ENCODE peak calls at places on chromosomes 4 and X, in seven cellular contexts. G is NB4, P is endothelial cell of umbilical vein, H is K562, E is HCT116, X is GM12878, D is A549. S is an unnamed sample.

GRCh38 chrX:119486745-119487144 is 18.5 kb downstream of the SLC25A5 start:
- DNase-seq in G (no peak), P (no peak), H (no peak), E (no peak), X (no peak), D (no peak), S (no peak)

GRCh38 chr4:101597204-101597603 is 193.3 kb upstream of the BANK1 start:
- DNase-seq in G (peak; percentile 50), P (no peak), H (no peak), E (no peak), X (peak; percentile 5), D (no peak), S (no peak)

GRCh38 chr4:180615746-180616145 is 1627.5 kb upstream of the TENM3 start:
- DNase-seq in G (peak; percentile 2), P (no peak), H (no peak), E (peak; percentile 6), X (no peak), D (no peak), S (no peak)

GRCh38 chr4:8515316-8516060 is 64.7 kb upstream of the GPR78 start:
- DNase-seq in G (no peak), P (no peak), H (no peak), E (no peak), X (no peak), D (no peak), S (no peak)

GRCh38 chrX:13868481-13869040 is 51.7 kb upstream of the GPM6B start:
- DNase-seq in G (no peak), P (no peak), H (no peak), E (no peak), X (no peak), D (no peak), S (no peak)

GRCh38 chrX:149374751-149375150 is 130.4 kb downstream of the IDS start:
- DNase-seq in G (no peak), P (no peak), H (no peak), E (no peak), X (no peak), D (no peak), S (no peak)

GRCh38 chrX:67636532-67636931 is 92.7 kb downstream of the AR start:
- DNase-seq in G (no peak), P (no peak), H (no peak), E (no peak), X (no peak), D (no peak), S (no peak)

GRCh38 chr4:157706134-157706533 is 466.7 kb downstream of the GASK1B start:
- DNase-seq in G (no peak), P (no peak), H (no peak), E (no peak), X (no peak), D (no peak), S (no peak)

GRCh38 chrX:69948398-69948797 is 101.3 kb downstream of the AWAT2 start:
- DNase-seq in G (no peak), P (no peak), H (no peak), E (no peak), X (no peak), D (no peak), S (no peak)

GRCh38 chr4:75708218-75708691 is 16.1 kb upstream of the USO1 start:
- DNase-seq in G (peak; percentile 42), P (no peak), H (no peak), E (no peak), X (no peak), D (peak; percentile 50), S (peak; percentile 23)

DNA sequence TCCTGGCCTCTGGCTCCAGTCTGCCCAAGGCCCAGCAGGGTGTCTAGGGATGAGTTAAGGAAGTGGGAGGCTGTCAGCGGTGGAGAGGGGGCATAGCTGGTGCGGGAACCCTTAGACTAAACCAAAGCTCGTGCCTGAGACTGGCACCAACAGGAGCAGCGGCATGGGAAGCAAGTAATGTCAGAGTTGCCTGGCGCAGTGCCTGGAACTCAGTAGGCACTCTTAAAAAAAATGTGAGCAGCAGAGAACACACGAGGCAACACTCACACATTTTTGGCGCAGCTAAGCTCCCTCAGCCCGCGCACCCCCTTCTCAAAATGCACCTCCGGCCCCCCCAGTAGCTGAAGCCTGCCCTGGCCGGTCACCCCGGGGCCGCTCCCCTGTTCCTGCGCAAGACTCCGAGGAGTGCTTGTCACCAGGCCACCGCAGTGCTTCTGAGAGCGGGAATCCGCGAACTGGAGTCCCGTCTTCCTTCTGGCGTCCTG is 583 bp downstream of the GABRE start:
- DNase-seq in G (no peak), P (peak; percentile 54), H (no peak), E (no peak), X (no peak), D (no peak), S (peak; percentile 15)
- TF ChIP-seq MAX in G (no peak), P (no peak), H (no peak), E (no peak), X (no peak), D (no peak), S (no peak)

GRCh38 chrX:12867746-12868145 is 874 bp downstream of the TLR7 start:
- DNase-seq in G (no peak), P (no peak), H (no peak), E (no peak), X (no peak), D (no peak), S (no peak)
- TF ChIP-seq MAX in G (no peak), P (no peak), H (no peak), E (no peak), X (no peak), D (no peak), S (no peak)

GRCh38 chr4:66572949-66573348 is 902.7 kb upstream of the EPHA5 start:
- DNase-seq in G (no peak), P (no peak), H (no peak), E (no peak), X (no peak), D (peak; percentile 72), S (no peak)

GRCh38 chr4:66574145-66574978 is 904.1 kb upstream of the EPHA5 start:
- DNase-seq in G (no peak), P (no peak), H (no peak), E (no peak), X (no peak), D (peak; percentile 70), S (peak; percentile 19)

GRCh38 chr4:66575024-66575696 is 904.9 kb upstream of the EPHA5 start:
- DNase-seq in G (no peak), P (no peak), H (no peak), E (no peak), X (no peak), D (peak; percentile 95), S (no peak)

DNA sequence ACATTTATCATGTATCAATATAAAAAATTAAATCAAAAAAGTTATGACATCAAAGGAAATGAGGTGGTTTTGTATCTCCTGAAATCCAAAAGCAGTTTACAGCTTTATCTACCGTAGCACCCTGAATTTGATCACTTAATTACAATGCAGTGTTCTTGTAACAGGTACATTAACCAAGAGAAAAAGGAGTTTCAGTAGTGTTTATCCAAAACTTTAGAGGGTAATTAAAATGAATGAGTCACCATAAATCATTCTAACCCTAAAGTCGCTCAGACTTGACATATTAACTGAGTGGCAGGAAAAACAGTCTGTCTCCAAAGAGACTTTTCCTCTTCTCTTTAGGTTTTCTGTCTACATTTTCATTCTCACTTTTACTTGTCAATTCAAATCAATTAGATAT is 907.6 kb upstream of the EPHA5 start:
- DNase-seq in G (no peak), P (no peak), H (no peak), E (no peak), X (no peak), D (no peak), S (no peak)
- TF ChIP-seq MAX in G (no peak), P (no peak), H (no peak), E (no peak), X (no peak), D (no peak), S (no peak)

GRCh38 chrX:36577006-36577405 is 431.2 kb upstream of the FAM47C start:
- DNase-seq in G (no peak), P (no peak), H (no peak), E (no peak), X (no peak), D (peak; percentile 1), S (no peak)

GRCh38 chrX:36573720-36574119 is 434.4 kb upstream of the FAM47C start:
- DNase-seq in G (no peak), P (no peak), H (no peak), E (no peak), X (no peak), D (no peak), S (no peak)

DNA sequence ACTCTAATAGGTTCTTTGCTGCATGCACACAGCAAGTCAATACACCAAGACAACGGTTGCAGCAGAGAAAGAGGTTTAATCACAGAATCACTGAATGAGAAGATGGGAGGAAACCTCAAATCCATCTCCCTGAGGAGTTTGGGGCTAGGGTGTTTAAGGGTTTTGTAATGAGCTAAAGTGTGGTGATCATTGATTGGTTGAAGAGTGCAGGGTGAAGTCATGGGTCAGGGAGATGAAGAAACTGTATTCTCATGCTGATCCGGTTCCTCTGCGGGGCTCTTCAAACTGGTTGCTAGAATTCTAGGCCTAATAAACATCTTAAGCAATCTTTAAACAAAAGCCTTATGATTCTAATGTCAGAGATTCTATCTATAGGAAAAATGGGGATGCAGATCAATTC is 432.5 kb upstream of the FAM47C start:
- DNase-seq in G (no peak), P (no peak), H (no peak), E (no peak), X (no peak), D (no peak), S (peak; percentile 6)
- TF ChIP-seq MAX in G (no peak), P (no peak), H (no peak), E (no peak), X (no peak), D (no peak), S (no peak)

GRCh38 chrX:148049441-148049840 is 68.3 kb downstream of the FMR1NB start:
- DNase-seq in G (peak; percentile 53), P (peak; percentile 36), H (peak; percentile 11), E (peak; percentile 1), X (no peak), D (peak; percentile 24), S (no peak)
- TF ChIP-seq MAX in G (no peak), P (no peak), H (no peak), E (no peak), X (no peak), D (no peak), S (no peak)

GRCh38 chr4:56444719-56445118 is 8.7 kb downstream of the PAICS start:
- DNase-seq in G (no peak), P (no peak), H (no peak), E (no peak), X (no peak), D (no peak), S (no peak)

GRCh38 chr4:56445699-56446098 is 9.6 kb downstream of the PAICS start:
- DNase-seq in G (no peak), P (no peak), H (no peak), E (no peak), X (no peak), D (no peak), S (no peak)

GRCh38 chr4:56450342-56450741 is 14.3 kb downstream of the PAICS start:
- DNase-seq in G (no peak), P (no peak), H (no peak), E (no peak), X (no peak), D (no peak), S (no peak)

DNA sequence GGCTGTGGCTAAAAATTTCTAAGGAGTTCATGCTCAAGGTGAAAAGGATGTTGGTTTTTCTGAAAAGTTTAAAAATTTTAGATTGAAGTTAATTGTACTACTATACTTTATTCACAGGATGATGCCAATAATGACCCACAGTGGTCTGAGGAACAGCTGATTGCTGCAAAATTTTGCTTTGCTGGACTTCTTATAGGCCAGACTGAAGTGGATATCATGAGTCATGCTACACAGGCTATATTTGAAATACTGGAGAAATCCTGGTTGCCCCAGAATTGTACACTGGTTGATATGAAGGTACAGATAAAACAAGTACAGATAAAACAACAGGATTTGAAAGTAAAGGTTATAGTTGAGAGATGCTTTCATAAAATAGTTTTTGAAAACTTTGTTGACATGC is 12.2 kb downstream of the PAICS start:
- DNase-seq in G (no peak), P (no peak), H (no peak), E (no peak), X (no peak), D (no peak), S (no peak)
- TF ChIP-seq MAX in G (no peak), P (no peak), H (no peak), E (no peak), X (no peak), D (no peak), S (no peak)

S was measured in WTC11.